ENCODE peak calls at places on chromosome X, in nine cellular contexts. Y, G, V, O, T, U, S, F and I are unnamed samples.

GRCh38 chrX:2682582-2683177 is 8.4 kb upstream of the CD99 start:
- DNase-seq in Y (no peak), G (no peak), V (no peak), O (no peak), T (no peak), U (no peak), S (no peak), F (no peak), I (no peak)

GRCh38 chrX:53357799-53358530 is 64.5 kb downstream of the SMC1A start:
- DNase-seq in Y (no peak), G (no peak), V (no peak), O (no peak), T (no peak), U (no peak), S (no peak), F (no peak), I (no peak)

GRCh38 chrX:71989768-71990167 is 79.1 kb downstream of the NHSL2 start:
- DNase-seq in Y (no peak), G (peak), V (no peak), O (peak), T (peak), U (no peak), S (no peak), F (no peak), I (peak)

GRCh38 chrX:134604701-134605271 is 53.5 kb downstream of the PLAC1 start:
- DNase-seq in Y (no peak), G (peak), V (no peak), O (no peak), T (peak), U (no peak), S (no peak), F (no peak), I (no peak)

GRCh38 chrX:49129427-49129826 is 5.9 kb upstream of the GPKOW start:
- DNase-seq in Y (no peak), G (no peak), V (no peak), O (no peak), T (no peak), U (no peak), S (no peak), F (no peak), I (no peak)

GRCh38 chrX:95893632-95894031 is 791.0 kb upstream of the DIAPH2 start:
- DNase-seq in Y (no peak), G (no peak), V (no peak), O (no peak), T (no peak), U (no peak), S (no peak), F (no peak), I (no peak)

GRCh38 chrX:105752334-105752733 is 70.0 kb upstream of the NRK start:
- DNase-seq in Y (no peak), G (no peak), V (no peak), O (no peak), T (no peak), U (no peak), S (no peak), F (no peak), I (no peak)

GRCh38 chrX:141468940-141469339 is 115.6 kb downstream of the SPANXA1 start:
- DNase-seq in Y (no peak), G (no peak), V (no peak), O (no peak), T (peak), U (no peak), S (no peak), F (no peak), I (no peak)

GRCh38 chrX:45577361-45577760 is 376.7 kb upstream of the DIPK2B start:
- DNase-seq in Y (no peak), G (no peak), V (no peak), O (no peak), T (no peak), U (no peak), S (no peak), F (no peak), I (no peak)

GRCh38 chrX:31355206-31355955 is 283.5 kb upstream of the FTHL17 start:
- DNase-seq in Y (no peak), G (no peak), V (no peak), O (no peak), T (no peak), U (no peak), S (no peak), F (no peak), I (no peak)
- TF ChIP-seq CTCF in Y (no peak), G (no peak), V (no peak), O (no peak), T (no peak), U (no peak), S (no peak), F (no peak), I (no peak)

DNA sequence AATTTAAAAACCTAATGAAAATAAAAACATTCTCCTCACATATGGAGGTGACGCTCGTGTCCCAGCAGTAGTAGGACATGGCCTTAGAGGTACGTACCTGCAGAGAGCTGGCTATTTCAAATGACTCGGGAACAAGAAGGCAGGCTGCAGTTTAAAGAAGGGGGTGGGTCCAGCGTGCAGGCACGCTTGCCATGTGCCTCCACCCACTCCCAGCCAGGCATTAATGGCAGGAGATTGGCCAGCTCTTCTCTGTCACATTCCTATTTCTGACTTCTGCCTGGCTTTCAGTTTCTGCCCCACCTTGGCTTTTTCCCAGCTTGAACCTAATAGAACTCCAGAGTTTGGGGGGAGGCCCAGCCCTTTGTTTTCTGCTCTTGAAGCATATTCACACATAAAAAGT is 17.2 kb downstream of the PDHA1 start:
- DNase-seq in Y (no peak), G (no peak), V (no peak), O (no peak), T (no peak), U (no peak), S (no peak), F (no peak), I (no peak)
- TF ChIP-seq CTCF in Y (no peak), G (no peak), V (no peak), O (no peak), T (no peak), U (no peak), S (no peak), F (no peak), I (no peak)

DNA sequence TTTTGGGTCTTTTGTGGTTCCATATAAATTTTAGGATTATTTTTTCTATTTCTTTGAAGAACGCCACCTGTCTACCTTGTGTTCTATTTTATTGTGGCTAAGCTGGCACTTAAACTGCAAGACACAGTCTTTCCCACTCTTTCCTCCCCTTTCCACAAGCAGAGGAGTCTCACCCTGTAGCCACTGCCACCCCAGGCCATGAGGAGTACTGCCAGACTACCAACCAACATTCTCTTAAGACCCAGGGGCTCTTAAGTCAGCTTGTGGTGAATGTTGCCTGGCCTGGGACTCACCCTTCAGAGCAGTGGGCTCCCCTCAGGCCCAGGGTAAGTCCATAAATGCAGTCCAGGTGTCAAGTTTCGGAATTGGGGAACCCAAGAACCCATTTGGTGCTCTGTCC is 58.0 kb upstream of the FMR1 start:
- DNase-seq in Y (no peak), G (no peak), V (no peak), O (no peak), T (no peak), U (no peak), S (no peak), F (no peak), I (no peak)
- TF ChIP-seq CTCF in Y (no peak), G (no peak), V (no peak), O (no peak), T (no peak), U (no peak), S (no peak), F (no peak), I (no peak)

DNA sequence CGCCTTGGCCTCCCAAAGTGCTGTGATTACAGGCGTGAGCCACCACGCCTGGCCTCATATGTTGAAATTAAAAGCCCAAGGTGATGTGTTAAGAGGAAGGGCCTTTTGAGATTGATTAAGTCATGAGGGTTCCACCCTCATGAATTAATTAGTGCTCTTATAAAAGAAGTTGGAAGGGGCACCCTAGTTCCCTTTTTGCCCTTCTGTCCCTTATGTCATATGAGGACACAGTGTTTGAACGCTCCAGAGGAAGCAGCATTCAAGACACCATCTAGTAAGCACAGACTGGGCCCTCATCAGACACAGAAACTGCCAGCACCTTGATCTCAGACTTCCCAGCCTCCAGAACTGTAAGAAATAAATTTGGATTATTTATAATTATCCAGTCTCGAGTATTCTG is 5.1 kb upstream of the APLN start:
- DNase-seq in Y (no peak), G (no peak), V (no peak), O (no peak), T (no peak), U (no peak), S (no peak), F (no peak), I (no peak)
- TF ChIP-seq CTCF in Y (no peak), G (no peak), V (no peak), O (no peak), T (no peak), U (no peak), S (no peak), F (no peak), I (no peak)